ENCODE peak calls at places on chromosomes 13 and 19, in five cellular contexts. One of them, this sample, is unnamed.

GRCh38 chr13:35927554-35927953 is 203.6 kb downstream of the DCLK1 start:
- DNase-seq in dermis microvascular lymphatic vessel endothelial cell: peak
- DNase-seq in NAMALWA: no peak
- DNase-seq in ELR: peak
- DNase-seq in skeletal muscle cell: no peak
- DNase-seq in this sample: no peak

GRCh38 chr19:1267441-1268391 is 1.4 kb upstream of the CIRBP start:
- DNase-seq in dermis microvascular lymphatic vessel endothelial cell: no peak
- DNase-seq in NAMALWA: no peak
- DNase-seq in ELR: peak
- DNase-seq in skeletal muscle cell: no peak
- DNase-seq in this sample: no peak

GRCh38 chr19:37513397-37513796 is 6.7 kb downstream of the ZNF793 start:
- DNase-seq in dermis microvascular lymphatic vessel endothelial cell: peak
- DNase-seq in NAMALWA: no peak
- DNase-seq in ELR: no peak
- DNase-seq in skeletal muscle cell: no peak
- DNase-seq in this sample: no peak

GRCh38 chr19:13788991-13789390 is 6.3 kb upstream of the ZSWIM4 start:
- DNase-seq in dermis microvascular lymphatic vessel endothelial cell: no peak
- DNase-seq in NAMALWA: peak
- DNase-seq in ELR: peak
- DNase-seq in skeletal muscle cell: peak
- DNase-seq in this sample: no peak

GRCh38 chr13:87498681-87499080 is 172.5 kb upstream of the SLITRK5 start:
- DNase-seq in dermis microvascular lymphatic vessel endothelial cell: no peak
- DNase-seq in NAMALWA: peak
- DNase-seq in ELR: peak
- DNase-seq in skeletal muscle cell: peak
- DNase-seq in this sample: no peak

GRCh38 chr13:109256866-109257760 is 529.3 kb downstream of the IRS2 start:
- DNase-seq in dermis microvascular lymphatic vessel endothelial cell: peak
- DNase-seq in NAMALWA: no peak
- DNase-seq in ELR: peak
- DNase-seq in skeletal muscle cell: peak
- DNase-seq in this sample: no peak

GRCh38 chr13:39777021-39777420 is 121.6 kb downstream of the COG6 start:
- DNase-seq in dermis microvascular lymphatic vessel endothelial cell: no peak
- DNase-seq in NAMALWA: no peak
- DNase-seq in ELR: peak
- DNase-seq in skeletal muscle cell: no peak
- DNase-seq in this sample: no peak

GRCh38 chr13:44270153-44270552 is 103.5 kb upstream of the SERP2 start:
- DNase-seq in dermis microvascular lymphatic vessel endothelial cell: no peak
- DNase-seq in NAMALWA: no peak
- DNase-seq in ELR: no peak
- DNase-seq in skeletal muscle cell: no peak
- DNase-seq in this sample: no peak

GRCh38 chr19:1913781-1914577 is 8.8 kb downstream of the ADAT3 start:
- DNase-seq in dermis microvascular lymphatic vessel endothelial cell: no peak
- DNase-seq in NAMALWA: no peak
- DNase-seq in ELR: no peak
- DNase-seq in skeletal muscle cell: no peak
- DNase-seq in this sample: no peak

GRCh38 chr19:51904331-51905165 is at the start of gene ZNF649:
- DNase-seq in dermis microvascular lymphatic vessel endothelial cell: peak
- DNase-seq in NAMALWA: peak
- DNase-seq in ELR: peak
- DNase-seq in skeletal muscle cell: peak
- DNase-seq in this sample: peak